ENCODE peak calls at places on chromosome 6, in eight cellular contexts. F is heart left ventricle, Z is type B pancreatic cell, A is GM13977, K is mammary epithelial cell, L is right lobe of liver, S is astrocyte of the spinal cord, C is ovary. E is an unnamed sample.

GRCh38 chr6:30542915-30543314 is 13.4 kb downstream of the GNL1 start:
- DNase-seq in F (no peak), Z (no peak), A (no peak), K (no peak), L (no peak), S (no peak), C (no peak), E (no peak)

GRCh38 chr6:124869412-124869811 is 92.8 kb upstream of the RNF217 start:
- DNase-seq in F (no peak), Z (no peak), A (no peak), K (peak), L (no peak), S (no peak), C (no peak), E (no peak)

GRCh38 chr6:131652472-131652871 is 15.4 kb downstream of the ENPP3 start:
- DNase-seq in F (no peak), Z (no peak), A (no peak), K (peak), L (no peak), S (peak), C (no peak), E (no peak)

GRCh38 chr6:82646231-82646615 is 282.6 kb downstream of the TPBG start:
- DNase-seq in F (no peak), Z (no peak), A (no peak), K (peak), L (no peak), S (peak), C (no peak), E (no peak)

GRCh38 chr6:104134876-104135275 is 724.8 kb downstream of the HACE1 start:
- DNase-seq in F (no peak), Z (no peak), A (no peak), K (no peak), L (no peak), S (no peak), C (no peak), E (no peak)

GRCh38 chr6:143845033-143845432 is 1.9 kb downstream of the LTV1 start:
- DNase-seq in F (no peak), Z (no peak), A (no peak), K (no peak), L (no peak), S (no peak), C (no peak), E (no peak)

GRCh38 chr6:108958900-108959770 is 110.9 kb downstream of the ARMC2 start:
- DNase-seq in F (no peak), Z (no peak), A (no peak), K (no peak), L (no peak), S (no peak), C (no peak), E (no peak)

GRCh38 chr6:30679765-30680535 is 6.5 kb downstream of the PPP1R18 start:
- DNase-seq in F (no peak), Z (no peak), A (no peak), K (no peak), L (peak), S (no peak), C (no peak), E (no peak)

GRCh38 chr6:119132211-119133004 is 53.9 kb upstream of the FAM184A start:
- DNase-seq in F (no peak), Z (no peak), A (no peak), K (no peak), L (no peak), S (peak), C (no peak), E (no peak)

GRCh38 chr6:28615616-28615954 is 89.9 kb downstream of the GPX5 start:
- DNase-seq in F (no peak), Z (no peak), A (no peak), K (no peak), L (no peak), S (no peak), C (no peak), E (no peak)

GRCh38 chr6:14863896-14864850 is 381.7 kb upstream of the JARID2 start:
- DNase-seq in F (no peak), Z (no peak), A (no peak), K (no peak), L (no peak), S (no peak), C (no peak), E (no peak)

GRCh38 chr6:91482498-91482897 is 895.6 kb upstream of the MAP3K7 start:
- DNase-seq in F (no peak), Z (no peak), A (peak), K (no peak), L (no peak), S (no peak), C (no peak), E (no peak)

GRCh38 chr6:67538032-67538431 is 1097.0 kb upstream of the ADGRB3 start:
- DNase-seq in F (no peak), Z (no peak), A (no peak), K (no peak), L (no peak), S (no peak), C (no peak), E (no peak)

GRCh38 chr6:27604986-27605385 is 132.1 kb upstream of the ZNF184 start:
- DNase-seq in F (no peak), Z (no peak), A (peak), K (peak), L (no peak), S (peak), C (no peak), E (no peak)

GRCh38 chr6:11598687-11599086 is 61.1 kb downstream of the TMEM170B start:
- DNase-seq in F (no peak), Z (no peak), A (no peak), K (no peak), L (no peak), S (no peak), C (no peak), E (no peak)

GRCh38 chr6:149459761-149460160 is 25.1 kb downstream of the ZC3H12D start:
- DNase-seq in F (no peak), Z (no peak), A (no peak), K (no peak), L (no peak), S (no peak), C (no peak), E (no peak)

GRCh38 chr6:74742793-74743508 is 462.9 kb downstream of the COL12A1 start:
- DNase-seq in F (no peak), Z (no peak), A (no peak), K (no peak), L (no peak), S (no peak), C (no peak), E (no peak)

GRCh38 chr6:108134213-108134973 is 31.4 kb upstream of the NR2E1 start:
- DNase-seq in F (no peak), Z (no peak), A (no peak), K (no peak), L (no peak), S (no peak), C (no peak), E (no peak)

GRCh38 chr6:161038229-161039003 is 46.8 kb downstream of the MAP3K4 start:
- DNase-seq in F (no peak), Z (no peak), A (peak), K (peak), L (no peak), S (peak), C (peak), E (no peak)

GRCh38 chr6:54037277-54037779 is 73.9 kb upstream of the MLIP start:
- DNase-seq in F (no peak), Z (no peak), A (no peak), K (no peak), L (no peak), S (no peak), C (no peak), E (no peak)

DNA sequence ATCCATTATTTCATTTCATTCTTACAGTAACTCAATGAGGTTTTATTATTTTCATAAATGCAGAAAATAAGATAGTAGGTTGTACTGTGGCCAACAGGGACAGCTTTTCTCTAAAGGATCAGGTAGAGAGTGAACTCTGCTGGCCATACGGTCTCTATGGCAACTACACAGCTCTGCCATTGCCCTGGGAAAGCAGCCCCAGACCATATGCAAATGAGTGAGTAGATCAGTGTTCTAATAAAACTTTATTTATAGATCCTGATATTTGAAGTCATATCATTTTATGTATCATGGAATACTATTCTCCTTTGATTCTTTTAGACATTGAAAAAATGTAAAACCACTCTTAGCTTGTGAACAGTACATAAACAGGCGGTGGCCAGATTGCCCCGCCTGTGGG is 192.5 kb upstream of the RREB1 start:
- DNase-seq in F (no peak), Z (no peak), A (no peak), K (peak), L (no peak), S (peak), C (no peak), E (no peak)
- TF ChIP-seq CTCF in F (no peak), Z (no peak), A (no peak), K (no peak), L (peak), S (no peak), C (no peak), E (no peak)

DNA sequence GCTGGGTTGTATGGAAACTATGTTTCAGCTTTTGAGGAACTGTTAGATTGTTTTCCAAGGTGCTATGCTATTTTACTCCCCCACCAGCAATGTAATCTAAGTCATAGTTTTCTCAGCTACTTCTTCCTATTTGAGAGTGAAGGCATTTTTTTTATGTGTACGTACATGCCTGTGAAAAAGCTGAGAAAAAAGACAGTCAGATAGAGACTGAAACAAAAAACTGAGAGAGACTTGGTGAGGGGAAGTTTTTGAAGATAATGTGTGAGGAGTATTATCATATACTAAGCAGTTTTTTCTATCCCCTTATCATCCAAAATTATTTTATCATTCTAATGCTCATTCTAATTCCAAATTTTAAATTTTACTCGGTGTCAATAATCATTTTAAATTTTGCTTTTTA is 780.0 kb downstream of the BCKDHB start:
- DNase-seq in F (no peak), Z (no peak), A (no peak), K (no peak), L (no peak), S (no peak), C (no peak), E (no peak)
- TF ChIP-seq CTCF in F (no peak), Z (no peak), A (no peak), K (no peak), L (no peak), S (no peak), C (no peak), E (no peak)

GRCh38 chr6:52904562-52905279 is 4.8 kb downstream of the GSTA3 start:
- DNase-seq in F (no peak), Z (no peak), A (no peak), K (no peak), L (no peak), S (no peak), C (no peak), E (no peak)
- TF ChIP-seq CTCF in F (no peak), Z (no peak), A (peak), K (peak), L (peak), S (peak), C (no peak), E (peak)

GRCh38 chr6:55293116-55293515 is 34.2 kb upstream of the GFRAL start:
- DNase-seq in F (no peak), Z (no peak), A (peak), K (no peak), L (no peak), S (peak), C (no peak), E (no peak)
- TF ChIP-seq CTCF in F (peak), Z (peak), A (peak), K (peak), L (peak), S (peak), C (no peak), E (peak)

GRCh38 chr6:73308712-73309533 is 45.2 kb downstream of the DPPA5 start:
- DNase-seq in F (no peak), Z (no peak), A (no peak), K (peak), L (no peak), S (peak), C (no peak), E (no peak)
- TF ChIP-seq CTCF in F (no peak), Z (peak), A (no peak), K (no peak), L (no peak), S (peak), C (no peak), E (peak)

DNA sequence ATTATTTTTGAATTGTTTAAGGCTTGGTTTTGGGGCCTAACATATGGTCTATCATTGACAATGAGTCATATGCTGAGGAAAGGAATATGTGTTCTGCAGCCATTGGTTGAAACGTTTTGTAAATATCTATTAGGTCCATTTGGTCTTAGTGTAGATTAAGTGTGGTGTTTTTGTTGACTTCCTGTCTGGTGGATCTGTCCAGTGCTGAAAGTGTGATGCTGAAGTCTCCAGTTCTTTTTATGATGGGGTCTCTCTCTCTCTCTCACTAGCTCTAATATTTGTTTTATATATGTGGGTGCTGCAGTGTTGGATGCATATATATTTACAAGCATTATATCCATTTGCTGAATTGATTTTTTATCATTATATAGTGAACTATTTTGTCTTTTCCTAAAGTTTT is 727.2 kb downstream of the KHDRBS2 start:
- DNase-seq in F (no peak), Z (no peak), A (no peak), K (no peak), L (no peak), S (no peak), C (no peak), E (no peak)
- TF ChIP-seq CTCF in F (no peak), Z (no peak), A (no peak), K (no peak), L (no peak), S (no peak), C (no peak), E (no peak)

GRCh38 chr6:41344865-41345264 is 9.5 kb downstream of the NCR2 start:
- DNase-seq in F (no peak), Z (peak), A (no peak), K (no peak), L (no peak), S (no peak), C (no peak), E (no peak)

GRCh38 chr6:41342241-41342640 is 6.8 kb downstream of the NCR2 start:
- DNase-seq in F (no peak), Z (no peak), A (no peak), K (no peak), L (no peak), S (no peak), C (no peak), E (no peak)

GRCh38 chr6:41341580-41341979 is 6.2 kb downstream of the NCR2 start:
- DNase-seq in F (no peak), Z (no peak), A (no peak), K (no peak), L (no peak), S (no peak), C (no peak), E (no peak)

GRCh38 chr6:41345901-41346300 is 10.5 kb downstream of the NCR2 start:
- DNase-seq in F (no peak), Z (peak), A (no peak), K (no peak), L (no peak), S (no peak), C (no peak), E (no peak)

GRCh38 chr6:41343641-41344187 is 8.3 kb downstream of the NCR2 start:
- DNase-seq in F (no peak), Z (peak), A (no peak), K (no peak), L (no peak), S (no peak), C (no peak), E (no peak)
- TF ChIP-seq CTCF in F (no peak), Z (no peak), A (no peak), K (no peak), L (no peak), S (no peak), C (no peak), E (no peak)

DNA sequence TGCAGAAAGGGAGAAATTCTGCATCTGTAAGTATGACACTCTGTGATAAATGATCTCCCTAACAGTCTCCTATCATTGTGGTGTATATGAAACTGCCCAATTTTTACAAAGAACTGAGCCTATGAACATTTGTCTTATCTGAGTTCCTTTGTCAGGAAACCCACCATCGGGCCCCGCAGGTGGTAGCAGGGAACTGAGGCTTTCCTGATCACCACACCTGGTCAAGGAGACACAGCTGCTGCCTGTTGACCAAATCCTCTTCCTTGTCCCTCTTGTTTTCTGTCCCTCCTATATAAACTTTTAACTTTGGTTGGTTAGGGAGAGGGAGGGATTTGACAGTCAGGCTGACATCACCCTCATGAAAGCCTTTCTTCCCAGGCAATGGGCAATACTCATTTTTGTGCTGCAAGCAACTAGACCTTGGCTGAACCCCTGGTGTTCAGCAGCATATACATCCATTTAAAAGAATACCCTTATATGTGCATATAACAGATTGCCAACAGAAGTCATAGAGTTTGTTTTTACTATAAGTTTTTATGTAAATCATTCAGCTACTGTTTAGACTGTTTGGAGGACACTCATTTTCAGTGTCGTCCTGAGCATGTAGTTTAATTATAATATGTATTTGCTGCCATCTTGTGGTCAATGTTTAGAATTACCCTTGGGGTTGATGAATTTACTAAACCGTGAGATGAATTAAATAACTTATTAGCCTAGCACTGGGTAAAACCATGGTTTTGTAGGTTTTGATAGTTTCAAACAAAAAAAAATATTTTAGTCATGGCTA is 17.0 kb downstream of the CRISP1 start:
- DNase-seq in F (no peak), Z (no peak), A (peak), K (peak), L (no peak), S (peak), C (no peak), E (peak)
- TF ChIP-seq CTCF in F (peak), Z (peak), A (peak), K (peak), L (peak), S (peak), C (peak), E (peak)

DNA sequence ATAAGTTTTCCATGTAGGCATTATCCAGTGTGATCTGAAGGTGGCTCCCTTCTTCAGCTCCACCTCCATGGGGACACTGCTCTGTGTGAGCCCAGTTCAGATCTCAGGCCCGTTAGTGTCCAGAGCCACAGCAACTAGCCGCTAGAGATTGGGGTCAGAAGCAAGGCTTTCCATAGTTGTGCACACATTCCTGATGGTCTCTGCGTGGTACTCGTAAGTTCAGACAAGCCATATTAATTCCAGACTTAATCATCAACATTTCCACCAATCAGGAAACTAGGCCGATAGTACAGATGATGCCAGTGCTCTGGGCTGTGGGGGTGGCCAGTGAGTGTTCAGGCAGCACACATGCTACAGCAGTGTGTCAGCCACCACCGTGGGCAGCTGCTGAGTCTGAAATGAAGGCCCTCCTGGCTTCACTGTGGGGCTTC is 17.5 kb upstream of the SYNCRIP start:
- DNase-seq in F (no peak), Z (no peak), A (no peak), K (peak), L (no peak), S (peak), C (no peak), E (no peak)
- TF ChIP-seq CTCF in F (no peak), Z (no peak), A (no peak), K (peak), L (peak), S (peak), C (no peak), E (peak)

DNA sequence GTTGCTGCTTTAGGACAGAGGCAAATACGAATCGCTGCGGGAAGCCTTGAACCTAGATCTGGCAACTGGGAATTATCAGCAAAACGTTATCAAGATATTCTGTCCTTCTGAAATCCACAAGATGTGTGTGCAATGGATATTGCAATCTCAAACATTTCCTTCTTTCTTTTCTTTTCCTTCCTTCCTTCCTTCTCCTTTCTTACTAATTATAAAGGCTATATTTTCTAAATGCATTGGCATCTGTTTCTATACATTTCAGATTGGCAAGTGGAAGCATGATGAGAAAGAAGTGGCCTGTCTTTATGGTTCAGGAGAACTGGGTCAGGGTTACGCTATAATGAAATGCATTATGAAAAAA is 2.0 kb downstream of the TAGAP start:
- DNase-seq in F (no peak), Z (no peak), A (no peak), K (no peak), L (no peak), S (no peak), C (no peak), E (no peak)
- TF ChIP-seq CTCF in F (peak), Z (peak), A (no peak), K (no peak), L (no peak), S (no peak), C (no peak), E (peak)